ENCODE peak calls at places on chromosomes 7 and 10, in eight cellular contexts. T is choroid plexus epithelial cell, H is fibroblast of lung, I is C1 segment of cervical spinal cord, Z is tibial nerve, O is hypothalamus, K is NCI-H460, R is heart left ventricle. E is an unnamed sample.

GRCh38 chr7:134669845-134670373 is 23.3 kb downstream of the BPGM start:
- DNase-seq in T (peak), H (peak), I (no peak), Z (no peak), O (no peak), K (peak), R (peak), E (peak)

GRCh38 chr10:5534880-5535856 is 10.4 kb downstream of the CALML3 start:
- DNase-seq in T (peak), H (peak), I (no peak), Z (no peak), O (no peak), K (no peak), R (no peak), E (no peak)

GRCh38 chr7:41046221-41046761 is 656.6 kb downstream of the INHBA start:
- DNase-seq in T (peak), H (peak), I (no peak), Z (no peak), O (no peak), K (no peak), R (peak), E (peak)

GRCh38 chr7:158077441-158077840 is 510.2 kb downstream of the PTPRN2 start:
- DNase-seq in T (no peak), H (no peak), I (no peak), Z (no peak), O (no peak), K (no peak), R (no peak), E (no peak)

GRCh38 chr7:141409911-141410329 is 141.3 kb upstream of the AGK start:
- DNase-seq in T (no peak), H (no peak), I (no peak), Z (no peak), O (peak), K (no peak), R (no peak), E (no peak)

GRCh38 chr10:79502561-79503309 is 9.6 kb upstream of the EIF5AL1 start:
- DNase-seq in T (peak), H (no peak), I (no peak), Z (no peak), O (no peak), K (peak), R (no peak), E (peak)

GRCh38 chr10:78634835-78635234 is 433.9 kb upstream of the ZMIZ1 start:
- DNase-seq in T (peak), H (peak), I (no peak), Z (no peak), O (no peak), K (no peak), R (no peak), E (no peak)

GRCh38 chr7:24354456-24354855 is 70.5 kb downstream of the NPY start:
- DNase-seq in T (no peak), H (no peak), I (no peak), Z (no peak), O (no peak), K (no peak), R (no peak), E (no peak)

GRCh38 chr7:150858236-150859197 is 6.2 kb downstream of the AOC1 start:
- DNase-seq in T (no peak), H (no peak), I (no peak), Z (no peak), O (no peak), K (no peak), R (no peak), E (no peak)

GRCh38 chr10:48231178-48231577 is 43.3 kb downstream of the FRMPD2 start:
- DNase-seq in T (no peak), H (no peak), I (no peak), Z (no peak), O (no peak), K (no peak), R (no peak), E (no peak)

GRCh38 chr7:116689787-116690186 is 17.8 kb downstream of the MET start:
- DNase-seq in T (no peak), H (peak), I (no peak), Z (no peak), O (no peak), K (no peak), R (no peak), E (no peak)

GRCh38 chr7:157271315-157271990 is 65.4 kb upstream of the DNAJB6 start:
- DNase-seq in T (peak), H (peak), I (no peak), Z (no peak), O (no peak), K (no peak), R (no peak), E (peak)

GRCh38 chr10:82813856-82814255 is 938.9 kb downstream of the NRG3 start:
- DNase-seq in T (peak), H (peak), I (no peak), Z (no peak), O (no peak), K (no peak), R (no peak), E (no peak)

GRCh38 chr7:158303121-158303520 is 284.5 kb downstream of the PTPRN2 start:
- DNase-seq in T (no peak), H (no peak), I (no peak), Z (no peak), O (no peak), K (no peak), R (no peak), E (no peak)

GRCh38 chr7:100546868-100547800 is 8.1 kb downstream of the AGFG2 start:
- DNase-seq in T (no peak), H (peak), I (no peak), Z (no peak), O (no peak), K (no peak), R (no peak), E (no peak)

GRCh38 chr10:17353568-17353967 is 100.8 kb downstream of the ST8SIA6 start:
- DNase-seq in T (peak), H (peak), I (no peak), Z (no peak), O (no peak), K (no peak), R (no peak), E (no peak)

GRCh38 chr7:134931487-134931886 is 54.8 kb upstream of the AGBL3 start:
- DNase-seq in T (peak), H (peak), I (no peak), Z (no peak), O (no peak), K (no peak), R (peak), E (peak)

GRCh38 chr7:157615852-157616251 is 279.0 kb downstream of the DNAJB6 start:
- DNase-seq in T (no peak), H (no peak), I (no peak), Z (no peak), O (no peak), K (no peak), R (no peak), E (no peak)

GRCh38 chr10:63464402-63465292 is 1.1 kb downstream of the JMJD1C start:
- DNase-seq in T (peak), H (no peak), I (peak), Z (no peak), O (no peak), K (no peak), R (no peak), E (no peak)

GRCh38 chr7:105215182-105215581 is 173.5 kb downstream of the SRPK2 start:
- DNase-seq in T (no peak), H (no peak), I (no peak), Z (no peak), O (no peak), K (no peak), R (no peak), E (no peak)

GRCh38 chr7:82444220-82445049 is 858 bp upstream of the CACNA2D1 start:
- DNase-seq in T (no peak), H (no peak), I (no peak), Z (no peak), O (peak), K (peak), R (no peak), E (no peak)

GRCh38 chr7:156818133-156818532 is 74.8 kb downstream of the LMBR1 start:
- DNase-seq in T (no peak), H (no peak), I (no peak), Z (no peak), O (no peak), K (no peak), R (no peak), E (no peak)

GRCh38 chr10:98924526-98924925 is 311.1 kb downstream of the HPSE2 start:
- DNase-seq in T (no peak), H (no peak), I (no peak), Z (no peak), O (no peak), K (no peak), R (peak), E (no peak)

GRCh38 chr7:539731-540411 is 20.2 kb upstream of the PDGFA start:
- DNase-seq in T (no peak), H (peak), I (no peak), Z (no peak), O (no peak), K (no peak), R (no peak), E (no peak)

GRCh38 chr7:98254516-98254915 is 2.5 kb upstream of the TECPR1 start:
- DNase-seq in T (no peak), H (peak), I (no peak), Z (no peak), O (no peak), K (no peak), R (no peak), E (peak)

E was measured in right cardiac atrium.